ENCODE peak calls at places on chromosome 15, in nine cellular contexts. U is pancreas; P is naive thymus-derived CD4-positive, alpha-beta T cell; G is neuronal stem cell; L is AG04450; A is IMR-90; Q is uterus; N is K562; Z is neural progenitor cell. I is an unnamed sample.

GRCh38 chr15:68644088-68644904 is 65.5 kb downstream of the CORO2B start:
- DNase-seq in N (peak), U (no peak), L (peak), G (no peak), P (no peak), Q (no peak), Z (no peak), A (peak), I (no peak)

GRCh38 chr15:68672781-68673205 is 94.0 kb downstream of the CORO2B start:
- DNase-seq in L (no peak), U (no peak), G (no peak), P (no peak), Z (peak), Q (peak), A (peak), N (no peak), I (no peak)

GRCh38 chr15:64772488-64772887 is 2.9 kb downstream of the RBPMS2 start:
- DNase-seq in G (no peak), L (no peak), P (no peak), N (peak), A (no peak), Q (no peak), Z (no peak), U (no peak), I (no peak)

GRCh38 chr15:80234883-80235282 is 17.1 kb downstream of the CTXND1 start:
- DNase-seq in N (peak), G (no peak), Z (peak), U (no peak), A (peak), L (no peak), Q (no peak), P (peak), I (no peak)

GRCh38 chr15:24862726-24863521 is 91.9 kb upstream of the SNRPN start:
- DNase-seq in N (no peak), Q (no peak), Z (peak), L (no peak), G (no peak), A (peak), P (no peak), U (no peak), I (no peak)

GRCh38 chr15:76084263-76084662 is 24.5 kb downstream of the TMEM266 start:
- DNase-seq in P (no peak), G (no peak), Q (no peak), U (no peak), Z (no peak), A (no peak), L (no peak), N (no peak), I (no peak)

GRCh38 chr15:66016199-66016598 is 146.9 kb downstream of the RAB11A start:
- DNase-seq in P (no peak), Q (no peak), G (no peak), U (no peak), A (no peak), N (no peak), Z (no peak), L (no peak), I (no peak)

GRCh38 chr15:74378853-74379252 is 11.4 kb upstream of the CYP11A1 start:
- DNase-seq in U (no peak), L (no peak), G (no peak), P (no peak), A (peak), N (no peak), Q (peak), Z (no peak), I (peak)

GRCh38 chr15:100189849-100190248 is 151.9 kb downstream of the ADAMTS17 start:
- DNase-seq in G (no peak), U (no peak), Z (no peak), L (no peak), A (no peak), P (no peak), Q (no peak), N (no peak), I (no peak)

GRCh38 chr15:46277994-46278885 is 643.4 kb downstream of the SQOR start:
- DNase-seq in N (no peak), A (no peak), P (no peak), Q (no peak), U (no peak), Z (peak), L (no peak), G (no peak), I (no peak)

GRCh38 chr15:73908030-73908821 is 18.0 kb upstream of the LOXL1 start:
- DNase-seq in L (no peak), A (peak), G (peak), Z (peak), Q (peak), N (peak), P (peak), U (peak), I (no peak)

GRCh38 chr15:90562669-90563068 is 32.9 kb downstream of the CRTC3 start:
- DNase-seq in N (no peak), G (no peak), U (no peak), L (no peak), Q (no peak), Z (no peak), P (no peak), A (no peak), I (no peak)

GRCh38 chr15:29936353-29937049 is 114.2 kb upstream of the TJP1 start:
- DNase-seq in Q (no peak), A (peak), L (no peak), G (no peak), U (peak), Z (no peak), N (no peak), P (no peak), I (no peak)

GRCh38 chr15:75796321-75796720 is 46.9 kb upstream of the UBE2Q2 start:
- DNase-seq in U (no peak), A (no peak), N (no peak), G (no peak), Q (no peak), P (no peak), Z (no peak), L (no peak), I (no peak)

GRCh38 chr15:75673426-75674247 is 25.9 kb downstream of the SNX33 start:
- DNase-seq in Q (peak), N (no peak), A (peak), P (no peak), L (no peak), Z (no peak), U (no peak), G (no peak), I (no peak)

GRCh38 chr15:36883705-36884355 is 216.5 kb downstream of the MEIS2 start:
- DNase-seq in Q (peak), U (peak), L (peak), P (no peak), N (peak), A (peak), Z (peak), G (peak), I (peak)

GRCh38 chr15:59701880-59702279 is 12.8 kb upstream of the BNIP2 start:
- DNase-seq in P (no peak), U (no peak), Z (no peak), L (no peak), Q (no peak), A (no peak), G (no peak), N (no peak), I (no peak)

GRCh38 chr15:59703979-59704796 is 15.1 kb upstream of the BNIP2 start:
- DNase-seq in N (no peak), P (no peak), Q (no peak), L (no peak), U (no peak), A (no peak), Z (no peak), G (no peak), I (no peak)

GRCh38 chr15:59702351-59702750 is 13.2 kb upstream of the BNIP2 start:
- DNase-seq in Q (no peak), U (no peak), A (no peak), Z (no peak), N (no peak), P (no peak), G (no peak), L (no peak), I (no peak)

GRCh38 chr15:59696332-59696731 is 7.2 kb upstream of the BNIP2 start:
- DNase-seq in L (no peak), P (no peak), Z (peak), A (no peak), G (no peak), N (peak), U (no peak), Q (no peak), I (no peak)

GRCh38 chr15:59699810-59700431 is 10.8 kb upstream of the BNIP2 start:
- DNase-seq in N (no peak), U (no peak), Z (no peak), L (no peak), P (no peak), Q (no peak), G (no peak), A (peak), I (no peak)
- H3K27ac ChIP-seq in N (no peak), U (no peak), Z (no peak), L (no peak), P (no peak), Q (no peak), G (no peak), A (no peak), I (peak)

DNA sequence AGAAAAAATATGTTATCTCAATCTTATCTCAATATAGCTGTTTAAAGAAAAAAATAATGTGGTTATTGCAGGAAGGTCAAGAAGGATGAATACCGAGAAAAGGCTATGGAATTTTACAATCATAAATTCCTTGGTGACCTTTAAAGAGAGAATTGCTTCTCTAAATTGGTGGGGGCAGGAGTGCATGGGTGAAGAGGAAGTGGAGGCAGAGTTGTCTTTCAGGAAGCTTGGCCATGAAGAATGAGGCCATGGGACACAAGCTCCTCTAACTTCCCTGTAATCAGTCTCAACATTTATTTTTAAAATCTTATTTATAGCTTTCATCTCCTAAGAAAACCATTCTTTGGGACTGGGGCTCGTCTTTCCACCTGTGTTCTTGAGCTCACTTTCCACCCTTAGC is 22.4 kb upstream of the ALDH1A2 start:
- DNase-seq in Z (no peak), Q (no peak), A (no peak), N (no peak), U (no peak), G (no peak), P (no peak), L (no peak), I (no peak)
- H3K27ac ChIP-seq in Z (no peak), Q (no peak), A (no peak), N (no peak), U (no peak), G (no peak), P (no peak), L (no peak), I (no peak)

GRCh38 chr15:40445411-40446055 is 4.8 kb downstream of the BAHD1 start:
- DNase-seq in G (no peak), L (peak), U (no peak), Q (no peak), A (peak), N (no peak), Z (no peak), P (no peak), I (no peak)
- H3K27ac ChIP-seq in G (no peak), L (peak), U (no peak), Q (no peak), A (peak), N (no peak), Z (no peak), P (no peak), I (no peak)

GRCh38 chr15:78065284-78065872 is 12.1 kb downstream of the TBC1D2B start:
- DNase-seq in L (peak), P (no peak), N (no peak), G (no peak), A (peak), Q (peak), Z (no peak), U (peak), I (peak)

GRCh38 chr15:78065973-78066946 is 11.3 kb downstream of the TBC1D2B start:
- DNase-seq in G (no peak), Q (no peak), N (no peak), U (no peak), A (no peak), Z (no peak), P (no peak), L (no peak), I (no peak)

GRCh38 chr15:78063966-78064365 is 13.5 kb downstream of the TBC1D2B start:
- DNase-seq in P (no peak), L (no peak), A (peak), G (no peak), U (no peak), N (no peak), Z (no peak), Q (no peak), I (no peak)

GRCh38 chr15:78061963-78062427 is 15.5 kb downstream of the TBC1D2B start:
- DNase-seq in N (peak), G (no peak), L (no peak), Q (no peak), A (peak), P (peak), Z (no peak), U (no peak), I (no peak)

GRCh38 chr15:78064544-78064943 is 13.0 kb downstream of the TBC1D2B start:
- DNase-seq in G (no peak), A (peak), L (no peak), N (no peak), P (no peak), Q (no peak), U (no peak), Z (no peak), I (no peak)
- H3K27ac ChIP-seq in G (no peak), A (peak), L (peak), N (no peak), P (no peak), Q (peak), U (peak), Z (no peak), I (no peak)

GRCh38 chr15:49242820-49243219 is 72.8 kb downstream of the GALK2 start:
- DNase-seq in Q (no peak), U (no peak), Z (no peak), G (no peak), P (no peak), L (peak), A (peak), N (peak), I (no peak)

GRCh38 chr15:49247556-49248102 is 77.6 kb downstream of the GALK2 start:
- DNase-seq in U (no peak), Q (no peak), P (no peak), L (no peak), G (no peak), Z (no peak), N (no peak), A (peak), I (no peak)
- H3K27ac ChIP-seq in U (no peak), Q (no peak), P (no peak), L (no peak), G (no peak), Z (peak), N (no peak), A (peak), I (no peak)

DNA sequence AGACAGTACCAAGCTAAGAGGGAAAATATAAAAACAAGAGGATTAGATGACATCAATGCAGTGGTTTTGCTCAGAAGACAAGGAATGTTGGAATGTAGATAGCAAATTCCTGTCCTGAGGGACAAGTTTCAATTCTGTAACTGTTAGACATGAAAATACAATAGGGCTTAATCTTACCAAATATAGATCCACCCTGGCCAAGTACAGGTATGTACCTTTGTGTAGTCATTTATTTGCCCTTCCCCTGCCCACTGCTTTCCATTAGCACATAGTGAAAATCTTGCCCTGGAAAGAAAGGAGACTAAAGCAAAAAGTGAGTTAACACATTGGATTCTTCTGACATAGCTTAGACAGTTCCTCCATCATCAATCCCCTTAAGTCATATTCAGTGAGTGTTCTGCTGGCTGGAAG is 389.0 kb upstream of the THBS1 start:
- DNase-seq in L (no peak), G (no peak), N (no peak), U (no peak), Z (no peak), A (peak), Q (no peak), P (no peak), I (peak)
- H3K27ac ChIP-seq in L (no peak), G (no peak), N (no peak), U (no peak), Z (no peak), A (peak), Q (no peak), P (no peak), I (peak)

DNA sequence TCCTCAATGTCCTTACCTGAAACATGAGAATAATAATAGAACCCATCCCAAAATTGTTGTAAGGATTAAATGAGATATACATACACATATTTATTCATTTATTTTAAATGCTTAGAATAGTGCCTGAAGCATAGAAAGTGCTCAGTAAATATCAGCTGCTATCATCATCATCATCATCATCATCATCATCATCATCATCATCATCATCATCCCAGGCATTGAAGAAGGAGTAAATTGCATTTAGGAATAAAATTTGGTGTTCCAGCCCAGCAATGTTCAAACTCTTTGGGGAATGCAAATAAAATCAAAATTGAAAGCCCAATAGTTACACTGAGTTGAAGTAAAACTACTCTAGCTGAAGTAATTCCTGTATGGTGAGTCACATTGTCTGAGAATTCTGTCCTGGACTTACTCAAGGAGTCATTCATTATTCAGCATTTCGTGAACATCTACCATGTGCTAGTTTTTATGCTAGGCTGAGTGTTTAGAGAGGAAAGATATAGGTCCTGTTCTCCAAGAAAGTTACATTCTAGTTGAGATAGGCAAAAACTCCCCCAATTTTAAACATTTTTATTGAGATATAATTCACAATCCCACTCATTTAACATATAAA is 107.4 kb downstream of the FRMD5 start:
- DNase-seq in A (peak), U (no peak), N (no peak), Z (no peak), L (peak), G (no peak), P (no peak), Q (no peak), I (peak)
- H3K27ac ChIP-seq in A (no peak), U (no peak), N (no peak), Z (no peak), L (no peak), G (no peak), P (no peak), Q (no peak), I (peak)

GRCh38 chr15:79130535-79131130 is 40.1 kb upstream of the RASGRF1 start:
- DNase-seq in Q (no peak), Z (peak), G (no peak), U (no peak), A (no peak), N (no peak), P (no peak), L (no peak), I (no peak)
- H3K27ac ChIP-seq in Q (no peak), Z (no peak), G (no peak), U (no peak), A (no peak), N (no peak), P (no peak), L (no peak), I (no peak)